ENCODE peak calls at places on chromosomes 4 and X, in four cellular contexts. Z is iPS DF 6.9, G is H4, H is fibroblast of mammary gland. A is an unnamed sample.

GRCh38 chr4:149973181-149973580 is 105.1 kb upstream of the DCLK2 start:
- DNase-seq in Z (no peak), G (no peak), H (no peak), A (no peak)

GRCh38 chr4:81913427-81913878 is 441.7 kb upstream of the RASGEF1B start:
- DNase-seq in Z (peak; percentile 57), G (peak; percentile 73), H (peak; percentile 41), A (peak; percentile 77)

GRCh38 chr4:69640289-69640688 is 847 bp upstream of the UGT2A2 start:
- DNase-seq in Z (no peak), G (no peak), H (no peak), A (no peak)

GRCh38 chr4:157043131-157043530 is 32.8 kb upstream of the GLRB start:
- DNase-seq in Z (no peak), G (peak; percentile 39), H (peak; percentile 52), A (peak; percentile 26)

GRCh38 chrX:47200385-47201150 is 6.9 kb downstream of the UBA1 start:
- DNase-seq in Z (no peak), G (no peak), H (peak; percentile 96), A (no peak)

GRCh38 chr4:100986360-100986868 is 360.9 kb downstream of the PPP3CA start:
- DNase-seq in Z (peak; percentile 16), G (no peak), H (peak; percentile 41), A (no peak)

GRCh38 chr4:84493092-84493850 is 5.8 kb downstream of the NKX6-1 start:
- DNase-seq in Z (no peak), G (no peak), H (peak; percentile 12), A (no peak)

GRCh38 chrX:24380273-24381036 is 20.0 kb downstream of the SUPT20HL1 start:
- DNase-seq in Z (no peak), G (no peak), H (no peak), A (no peak)

GRCh38 chr4:149549911-149550310 is 265.7 kb downstream of the IQCM start:
- DNase-seq in Z (peak; percentile 16), G (peak; percentile 9), H (peak; percentile 11), A (peak; percentile 41)

GRCh38 chrX:83819304-83819703 is 41.6 kb upstream of the CYLC1 start:
- DNase-seq in Z (no peak), G (peak; percentile 2), H (no peak), A (no peak)

GRCh38 chr4:106369456-106370060 is 980 bp upstream of the GIMD1 start:
- DNase-seq in Z (peak; percentile 39), G (peak; percentile 72), H (peak; percentile 88), A (peak; percentile 63)

GRCh38 chr4:52076731-52077130 is 25.6 kb downstream of the SPATA18 start:
- DNase-seq in Z (peak; percentile 39), G (no peak), H (no peak), A (no peak)

GRCh38 chr4:80010316-80010715 is 62.7 kb downstream of the ANTXR2 start:
- DNase-seq in Z (no peak), G (no peak), H (no peak), A (no peak)

GRCh38 chr4:159271857-159272256 is 169.0 kb downstream of the RAPGEF2 start:
- DNase-seq in Z (no peak), G (no peak), H (no peak), A (no peak)

GRCh38 chrX:39063037-39063436 is 261.8 kb downstream of the MID1IP1 start:
- DNase-seq in Z (no peak), G (no peak), H (peak; percentile 5), A (no peak)

GRCh38 chr4:48346594-48346993 is 5.3 kb downstream of the SLAIN2 start:
- DNase-seq in Z (no peak), G (no peak), H (no peak), A (no peak)

GRCh38 chr4:148095346-148095923 is 346.8 kb downstream of the NR3C2 start:
- DNase-seq in Z (no peak), G (no peak), H (no peak), A (no peak)

GRCh38 chr4:25769251-25769650 is 93.5 kb downstream of the SEL1L3 start:
- DNase-seq in Z (no peak), G (no peak), H (peak; percentile 40), A (no peak)

GRCh38 chrX:154019633-154020499 is at the start of gene IRAK1:
- DNase-seq in Z (no peak), G (no peak), H (peak; percentile 52), A (peak; percentile 47)

GRCh38 chr4:119025440-119025839 is 110.2 kb upstream of the MYOZ2 start:
- DNase-seq in Z (no peak), G (peak; percentile 14), H (peak; percentile 77), A (peak; percentile 36)

GRCh38 chrX:134377537-134377936 is 82.4 kb upstream of the HPRT1 start:
- DNase-seq in Z (no peak), G (peak; percentile 59), H (peak; percentile 54), A (peak; percentile 8)

A was measured in COLO829.